ENCODE peak calls at places on chromosomes 7 and 10, in four cellular contexts. One of them, this sample, is unnamed.

GRCh38 chr7:78912781-78913180 is 540.7 kb downstream of the MAGI2 start:
- DNase-seq in AG10803: peak
- DNase-seq in stimulated activated CD8-positive, alpha-beta memory T cell treated with anti-CD3 and anti-CD28 coated beads, Interleukin-7, amount 100 ng/mL, for 48 hours: no peak
- DNase-seq in left kidney: no peak
- DNase-seq in this sample: no peak

GRCh38 chr10:132587175-132587574 is 49.6 kb downstream of the INPP5A start:
- DNase-seq in left kidney: no peak
- DNase-seq in stimulated activated CD8-positive, alpha-beta memory T cell treated with anti-CD3 and anti-CD28 coated beads, Interleukin-7, amount 100 ng/mL, for 48 hours: no peak
- DNase-seq in AG10803: no peak
- DNase-seq in this sample: no peak

GRCh38 chr10:28677889-28678686 is 767 bp downstream of the BAMBI start:
- DNase-seq in AG10803: peak
- DNase-seq in left kidney: peak
- DNase-seq in stimulated activated CD8-positive, alpha-beta memory T cell treated with anti-CD3 and anti-CD28 coated beads, Interleukin-7, amount 100 ng/mL, for 48 hours: no peak
- DNase-seq in this sample: no peak

GRCh38 chr7:28052933-28053332 is 127.7 kb downstream of the JAZF1 start:
- DNase-seq in stimulated activated CD8-positive, alpha-beta memory T cell treated with anti-CD3 and anti-CD28 coated beads, Interleukin-7, amount 100 ng/mL, for 48 hours: no peak
- DNase-seq in AG10803: peak
- DNase-seq in left kidney: no peak
- DNase-seq in this sample: no peak

GRCh38 chr10:451021-451471 is 238.4 kb downstream of the DIP2C start:
- DNase-seq in AG10803: no peak
- DNase-seq in stimulated activated CD8-positive, alpha-beta memory T cell treated with anti-CD3 and anti-CD28 coated beads, Interleukin-7, amount 100 ng/mL, for 48 hours: peak
- DNase-seq in left kidney: peak
- DNase-seq in this sample: no peak

GRCh38 chr10:119022846-119023552 is 6.5 kb upstream of the NANOS1 start:
- DNase-seq in left kidney: no peak
- DNase-seq in AG10803: peak
- DNase-seq in stimulated activated CD8-positive, alpha-beta memory T cell treated with anti-CD3 and anti-CD28 coated beads, Interleukin-7, amount 100 ng/mL, for 48 hours: no peak
- DNase-seq in this sample: no peak

GRCh38 chr7:50229964-50230363 is 74.6 kb upstream of the IKZF1 start:
- DNase-seq in AG10803: no peak
- DNase-seq in left kidney: peak
- DNase-seq in stimulated activated CD8-positive, alpha-beta memory T cell treated with anti-CD3 and anti-CD28 coated beads, Interleukin-7, amount 100 ng/mL, for 48 hours: no peak
- DNase-seq in this sample: no peak

GRCh38 chr10:80520661-80521488 is 16.8 kb upstream of the SH2D4B start:
- DNase-seq in AG10803: no peak
- DNase-seq in left kidney: no peak
- DNase-seq in stimulated activated CD8-positive, alpha-beta memory T cell treated with anti-CD3 and anti-CD28 coated beads, Interleukin-7, amount 100 ng/mL, for 48 hours: no peak
- DNase-seq in this sample: no peak

GRCh38 chr7:74466196-74466813 is 12.6 kb downstream of the GTF2IRD1 start:
- DNase-seq in stimulated activated CD8-positive, alpha-beta memory T cell treated with anti-CD3 and anti-CD28 coated beads, Interleukin-7, amount 100 ng/mL, for 48 hours: no peak
- DNase-seq in left kidney: peak
- DNase-seq in AG10803: no peak
- DNase-seq in this sample: no peak

GRCh38 chr10:85319150-85319549 is 990.8 kb downstream of the CCSER2 start:
- DNase-seq in left kidney: peak
- DNase-seq in AG10803: no peak
- DNase-seq in stimulated activated CD8-positive, alpha-beta memory T cell treated with anti-CD3 and anti-CD28 coated beads, Interleukin-7, amount 100 ng/mL, for 48 hours: no peak
- DNase-seq in this sample: no peak

GRCh38 chr7:116356979-116357378 is 142.6 kb upstream of the CAV2 start:
- DNase-seq in stimulated activated CD8-positive, alpha-beta memory T cell treated with anti-CD3 and anti-CD28 coated beads, Interleukin-7, amount 100 ng/mL, for 48 hours: no peak
- DNase-seq in AG10803: no peak
- DNase-seq in left kidney: peak
- DNase-seq in this sample: no peak

GRCh38 chr7:24884401-24884800 is 95.6 kb downstream of the OSBPL3 start:
- DNase-seq in stimulated activated CD8-positive, alpha-beta memory T cell treated with anti-CD3 and anti-CD28 coated beads, Interleukin-7, amount 100 ng/mL, for 48 hours: no peak
- DNase-seq in left kidney: no peak
- DNase-seq in AG10803: no peak
- DNase-seq in this sample: no peak

GRCh38 chr7:2864999-2865670 is 21.0 kb upstream of the GNA12 start:
- DNase-seq in stimulated activated CD8-positive, alpha-beta memory T cell treated with anti-CD3 and anti-CD28 coated beads, Interleukin-7, amount 100 ng/mL, for 48 hours: peak
- DNase-seq in AG10803: peak
- DNase-seq in left kidney: peak
- DNase-seq in this sample: peak

GRCh38 chr7:135602304-135602703 is 44.6 kb downstream of the NUP205 start:
- DNase-seq in left kidney: no peak
- DNase-seq in stimulated activated CD8-positive, alpha-beta memory T cell treated with anti-CD3 and anti-CD28 coated beads, Interleukin-7, amount 100 ng/mL, for 48 hours: no peak
- DNase-seq in AG10803: peak
- DNase-seq in this sample: no peak

GRCh38 chr7:113113912-113114311 is 4.4 kb downstream of the SMIM30 start:
- DNase-seq in left kidney: no peak
- DNase-seq in stimulated activated CD8-positive, alpha-beta memory T cell treated with anti-CD3 and anti-CD28 coated beads, Interleukin-7, amount 100 ng/mL, for 48 hours: no peak
- DNase-seq in AG10803: peak
- DNase-seq in this sample: peak

GRCh38 chr7:157234271-157234670 is 95.5 kb downstream of the UBE3C start:
- DNase-seq in stimulated activated CD8-positive, alpha-beta memory T cell treated with anti-CD3 and anti-CD28 coated beads, Interleukin-7, amount 100 ng/mL, for 48 hours: no peak
- DNase-seq in left kidney: no peak
- DNase-seq in AG10803: peak
- DNase-seq in this sample: no peak

GRCh38 chr10:114258274-114258840 is 19.3 kb downstream of the VWA2 start:
- DNase-seq in left kidney: peak
- DNase-seq in AG10803: no peak
- DNase-seq in stimulated activated CD8-positive, alpha-beta memory T cell treated with anti-CD3 and anti-CD28 coated beads, Interleukin-7, amount 100 ng/mL, for 48 hours: no peak
- DNase-seq in this sample: no peak

GRCh38 chr7:46256870-46257528 is 335.9 kb upstream of the IGFBP3 start:
- DNase-seq in stimulated activated CD8-positive, alpha-beta memory T cell treated with anti-CD3 and anti-CD28 coated beads, Interleukin-7, amount 100 ng/mL, for 48 hours: no peak
- DNase-seq in left kidney: no peak
- DNase-seq in AG10803: peak
- DNase-seq in this sample: no peak

GRCh38 chr10:97575101-97575668 is 2.6 kb downstream of the ANKRD2 start:
- DNase-seq in AG10803: peak
- DNase-seq in left kidney: no peak
- DNase-seq in stimulated activated CD8-positive, alpha-beta memory T cell treated with anti-CD3 and anti-CD28 coated beads, Interleukin-7, amount 100 ng/mL, for 48 hours: no peak
- DNase-seq in this sample: no peak

GRCh38 chr10:22997102-22997501 is 69.2 kb downstream of the ARMC3 start:
- DNase-seq in stimulated activated CD8-positive, alpha-beta memory T cell treated with anti-CD3 and anti-CD28 coated beads, Interleukin-7, amount 100 ng/mL, for 48 hours: no peak
- DNase-seq in AG10803: peak
- DNase-seq in left kidney: no peak
- DNase-seq in this sample: no peak

GRCh38 chr7:116173051-116174028 is 37.0 kb upstream of the TES start:
- DNase-seq in stimulated activated CD8-positive, alpha-beta memory T cell treated with anti-CD3 and anti-CD28 coated beads, Interleukin-7, amount 100 ng/mL, for 48 hours: no peak
- DNase-seq in left kidney: peak
- DNase-seq in AG10803: peak
- DNase-seq in this sample: peak

GRCh38 chr7:157300406-157300770 is 36.4 kb upstream of the DNAJB6 start:
- DNase-seq in left kidney: no peak
- DNase-seq in stimulated activated CD8-positive, alpha-beta memory T cell treated with anti-CD3 and anti-CD28 coated beads, Interleukin-7, amount 100 ng/mL, for 48 hours: no peak
- DNase-seq in AG10803: no peak
- DNase-seq in this sample: no peak

GRCh38 chr7:142602183-142602582 is 147.1 kb upstream of the PRSS1 start:
- DNase-seq in stimulated activated CD8-positive, alpha-beta memory T cell treated with anti-CD3 and anti-CD28 coated beads, Interleukin-7, amount 100 ng/mL, for 48 hours: no peak
- DNase-seq in AG10803: no peak
- DNase-seq in left kidney: no peak
- DNase-seq in this sample: no peak

GRCh38 chr7:18320971-18321567 is 174.5 kb upstream of the HDAC9 start:
- DNase-seq in AG10803: peak
- DNase-seq in stimulated activated CD8-positive, alpha-beta memory T cell treated with anti-CD3 and anti-CD28 coated beads, Interleukin-7, amount 100 ng/mL, for 48 hours: no peak
- DNase-seq in left kidney: peak
- DNase-seq in this sample: peak

GRCh38 chr7:30093351-30094019 is 41.3 kb upstream of the MTURN start:
- DNase-seq in AG10803: no peak
- DNase-seq in left kidney: no peak
- DNase-seq in stimulated activated CD8-positive, alpha-beta memory T cell treated with anti-CD3 and anti-CD28 coated beads, Interleukin-7, amount 100 ng/mL, for 48 hours: no peak
- DNase-seq in this sample: no peak